ENCODE peak calls at places on chromosomes 7 and 10, in four cellular contexts. E is WTC11, H is HepG2, B is K562. A is an unnamed sample.

GRCh38 chr7:29194594-29195417 is at the start of gene CHN2:
- DNase-seq in E (peak), B (no peak), H (peak), A (peak)

GRCh38 chr7:130719550-130719949 is 14.5 kb downstream of the KLF14 start:
- DNase-seq in H (no peak), E (no peak), B (no peak), A (no peak)

GRCh38 chr10:86265877-86266259 is 100.7 kb downstream of the GRID1 start:
- DNase-seq in B (no peak), H (no peak), E (no peak), A (no peak)

GRCh38 chr7:149196705-149197171 is 1.4 kb downstream of the ZNF282 start:
- DNase-seq in H (peak), B (peak), E (no peak), A (peak)

GRCh38 chr10:91247360-91248111 is 27.1 kb downstream of the PCGF5 start:
- DNase-seq in H (no peak), B (peak), E (no peak), A (no peak)

GRCh38 chr7:23471090-23471859 is 984 bp upstream of the IGF2BP3 start:
- DNase-seq in E (peak), H (peak), B (peak), A (peak)

GRCh38 chr7:133109816-133110215 is 27.9 kb upstream of the CHCHD3 start:
- DNase-seq in E (no peak), B (no peak), H (no peak), A (no peak)

GRCh38 chr7:141220263-141220662 is 146.4 kb downstream of the TMEM178B start:
- DNase-seq in H (peak), B (peak), E (no peak), A (peak)

GRCh38 chr10:58512470-58513188 is at the start of gene BICC1:
- DNase-seq in H (no peak), E (peak), B (no peak), A (peak)

DNA sequence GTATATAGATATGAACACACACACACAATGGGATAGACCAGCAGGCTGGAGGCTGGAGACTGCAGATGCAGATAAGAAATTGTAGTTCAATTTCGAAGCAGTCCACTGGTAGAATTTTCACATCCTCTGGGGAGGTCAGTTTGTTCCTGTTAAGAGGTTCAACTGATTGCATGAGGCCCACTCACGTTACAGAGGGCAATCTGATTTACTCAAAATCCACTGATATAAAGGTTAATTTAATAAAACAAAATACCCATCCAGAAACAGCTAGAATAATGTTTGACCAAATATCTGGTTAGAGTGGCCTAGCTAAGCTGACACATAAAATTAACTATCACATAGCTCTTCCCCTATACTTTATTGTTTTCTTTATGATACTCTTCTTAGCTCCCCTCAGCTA is 162.9 kb upstream of the SMIM30 start:
- DNase-seq in H (no peak), E (no peak), B (no peak), A (no peak)
- TF ChIP-seq ELF4 in H (no peak), E (no peak), B (no peak), A (no peak)

DNA sequence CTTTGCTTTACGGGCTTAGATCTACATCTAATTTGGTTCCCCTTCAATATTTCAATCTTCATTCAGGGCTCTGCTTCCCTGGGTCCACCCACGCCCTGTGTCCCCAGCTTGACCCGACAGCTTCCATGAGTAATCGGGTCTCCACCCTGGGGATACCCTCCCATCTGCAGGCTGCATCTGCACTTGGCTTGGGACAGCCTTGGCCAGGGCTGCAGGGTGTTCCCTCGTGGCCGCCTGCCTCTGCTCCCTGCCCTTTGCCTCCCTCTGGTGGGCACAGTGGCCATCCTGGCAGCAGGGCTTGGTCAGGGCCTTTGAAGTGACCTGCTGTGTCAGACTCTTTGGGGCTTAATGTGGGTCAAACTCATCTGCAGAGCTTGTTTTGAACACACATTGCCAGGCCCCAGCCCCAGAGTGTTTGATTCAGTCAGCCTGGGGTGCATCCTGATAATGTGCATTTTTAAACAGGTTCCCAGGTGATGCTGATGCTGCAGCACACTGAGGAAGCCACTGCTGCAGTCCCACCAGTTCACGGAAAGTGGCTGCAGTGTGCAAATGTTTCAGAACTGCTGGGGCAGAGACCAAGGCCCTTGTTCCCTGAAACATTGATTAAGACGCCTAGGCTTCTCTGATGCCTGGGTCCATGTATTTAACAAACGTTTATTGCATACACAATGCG is 80.7 kb upstream of the SEC61G start:
- DNase-seq in E (peak), H (peak), B (no peak), A (peak)
- TF ChIP-seq ELF4 in E (no peak), H (no peak), B (no peak), A (no peak)

GRCh38 chr10:24820616-24821015 is 96.9 kb upstream of the ARHGAP21 start:
- DNase-seq in B (no peak), H (no peak), E (no peak), A (no peak)

GRCh38 chr10:24824536-24824935 is 100.8 kb upstream of the ARHGAP21 start:
- DNase-seq in E (no peak), H (no peak), B (no peak), A (no peak)

GRCh38 chr10:24824124-24824523 is 100.4 kb upstream of the ARHGAP21 start:
- DNase-seq in E (no peak), H (no peak), B (no peak), A (no peak)

GRCh38 chr10:24821986-24822385 is 98.3 kb upstream of the ARHGAP21 start:
- DNase-seq in H (peak), E (no peak), B (no peak), A (no peak)

DNA sequence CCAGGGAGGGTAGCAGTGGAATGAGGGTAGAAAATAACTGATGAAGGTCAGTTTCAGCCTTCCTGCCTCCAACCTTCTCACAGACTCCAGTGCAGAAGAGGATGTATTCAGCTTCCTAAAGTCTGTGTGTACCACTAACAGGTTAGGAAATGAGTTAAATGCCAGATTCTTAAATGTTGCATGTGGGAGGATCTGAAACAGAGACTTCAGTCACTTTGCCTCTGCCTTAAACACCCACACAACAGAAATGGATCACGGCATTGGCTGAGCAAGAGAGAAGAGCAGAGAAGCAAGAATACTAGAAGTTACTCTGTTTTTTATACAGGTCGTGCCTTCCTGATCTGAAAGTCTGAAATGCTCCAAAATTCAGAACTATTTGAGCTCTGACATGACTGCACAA is 98.9 kb upstream of the ARHGAP21 start:
- DNase-seq in E (no peak), B (no peak), H (no peak), A (no peak)
- TF ChIP-seq ELF4 in E (no peak), B (no peak), H (no peak), A (no peak)

DNA sequence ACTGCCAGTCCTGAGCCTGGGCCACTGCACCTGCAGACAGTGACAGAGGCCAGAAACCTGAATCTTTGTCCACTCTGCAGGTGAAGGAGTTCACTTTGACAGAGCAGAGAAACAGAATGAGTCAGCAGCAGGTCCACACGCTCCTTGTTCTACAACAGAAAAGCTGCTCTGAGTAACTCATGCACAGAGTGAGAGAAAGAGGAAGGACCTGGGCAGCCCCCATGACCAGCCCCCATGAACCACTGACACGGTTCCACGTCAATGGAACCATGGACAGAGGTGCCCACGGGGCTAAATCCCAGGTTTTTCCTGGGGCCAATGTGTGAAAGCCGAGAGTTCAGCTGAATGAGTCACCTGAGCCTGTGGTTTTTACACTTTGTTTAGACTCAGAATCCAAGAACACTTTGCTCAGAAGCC is 40.8 kb upstream of the CTBP2 start:
- DNase-seq in H (no peak), B (no peak), E (no peak), A (no peak)
- TF ChIP-seq ELF4 in H (no peak), B (no peak), E (no peak), A (no peak)

GRCh38 chr10:23034790-23035189 is 60.6 kb upstream of the MSRB2 start:
- DNase-seq in H (no peak), B (no peak), E (no peak), A (no peak)

GRCh38 chr10:23037561-23037960 is 57.8 kb upstream of the MSRB2 start:
- DNase-seq in E (no peak), B (no peak), H (no peak), A (no peak)

GRCh38 chr10:23038172-23038571 is 57.2 kb upstream of the MSRB2 start:
- DNase-seq in H (no peak), E (no peak), B (peak), A (no peak)

GRCh38 chr10:23031318-23031717 is 64.1 kb upstream of the MSRB2 start:
- DNase-seq in B (no peak), H (no peak), E (no peak), A (no peak)

GRCh38 chr10:23035569-23035968 is 59.8 kb upstream of the MSRB2 start:
- DNase-seq in H (peak), E (peak), B (peak), A (peak)
- TF ChIP-seq ELF4 in H (no peak), E (no peak), B (no peak), A (no peak)

DNA sequence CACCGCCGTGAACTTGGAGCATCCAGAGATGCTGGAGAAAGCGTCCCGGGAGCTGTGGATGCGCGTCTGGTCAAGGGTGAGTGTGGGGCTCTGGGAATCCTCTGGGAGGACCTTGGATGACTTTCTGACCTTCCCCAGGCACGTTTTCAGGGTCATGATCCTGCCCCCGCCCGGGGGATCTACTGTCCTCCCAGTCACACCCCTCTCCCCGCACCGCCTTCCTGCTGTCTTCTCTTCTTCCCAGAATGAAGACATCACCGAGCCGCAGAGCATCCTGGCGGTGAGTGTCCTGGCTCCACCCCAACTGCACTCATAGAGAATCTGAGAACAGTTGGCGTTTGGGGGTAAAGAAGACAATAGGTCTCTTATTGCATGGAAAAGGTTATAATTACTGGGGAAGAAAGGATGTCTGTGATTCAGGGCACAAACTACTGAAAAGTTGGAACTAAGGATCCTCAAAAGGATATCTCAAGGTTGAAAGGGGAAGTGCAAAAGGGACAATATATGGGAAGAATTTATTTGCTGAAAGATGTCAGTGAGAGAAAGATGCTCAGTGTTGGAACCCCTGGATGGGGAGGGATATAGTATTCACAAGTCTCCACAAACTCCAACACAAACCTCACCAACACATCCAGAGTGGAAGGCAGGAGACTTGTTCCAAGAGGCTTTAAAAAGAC is 1.9 kb downstream of the GSTK1 start:
- DNase-seq in E (no peak), H (no peak), B (no peak), A (no peak)
- TF ChIP-seq ELF4 in E (no peak), H (no peak), B (no peak), A (no peak)